ENCODE peak calls at places on chromosomes 12 and 14, in seven cellular contexts. V is mesenchymal stem cell; T is H7; D is stimulated activated CD8-positive, alpha-beta memory T cell treated with anti-CD3 and anti-CD28 coated beads, Interleukin-2, amount 100 ng/mL, for 1 hour; O is NCI-H2029; E is COR-L47; K is foreskin melanocyte. L is an unnamed sample.

GRCh38 chr12:124713436-124714082 is 146.1 kb upstream of the NCOR2 start:
- DNase-seq in E (no peak), V (peak; percentile 98), D (peak; percentile 11), O (no peak), K (peak; percentile 60), T (no peak), L (peak; percentile 71)

GRCh38 chr14:103549361-103550311 is 12.8 kb downstream of the BAG5 start:
- DNase-seq in V (no peak), K (no peak), E (no peak), O (no peak), D (no peak), T (peak; percentile 83), L (no peak)

GRCh38 chr12:119006749-119007148 is 25.4 kb downstream of the SRRM4 start:
- DNase-seq in E (no peak), D (no peak), K (no peak), O (no peak), T (peak; percentile 70), V (no peak), L (no peak)

GRCh38 chr12:8642775-8643174 is 19.9 kb downstream of the MFAP5 start:
- DNase-seq in D (no peak), V (no peak), T (no peak), K (no peak), O (no peak), E (no peak), L (no peak)

GRCh38 chr14:22900088-22900799 is 17.2 kb downstream of the REM2 start:
- DNase-seq in E (peak; percentile 49), O (peak; percentile 95), T (peak; percentile 83), V (peak; percentile 84), D (no peak), K (peak; percentile 57), L (peak; percentile 76)

GRCh38 chr12:95695741-95696140 is 94.8 kb downstream of the NTN4 start:
- DNase-seq in E (no peak), V (no peak), K (no peak), D (no peak), T (no peak), O (no peak), L (no peak)

GRCh38 chr12:127570793-127571360 is 696.1 kb upstream of the TMEM132C start:
- DNase-seq in T (no peak), O (no peak), V (peak; percentile 34), E (no peak), D (no peak), K (no peak), L (no peak)

GRCh38 chr12:4272014-4272975 is 1.3 kb upstream of the CCND2 start:
- DNase-seq in E (no peak), O (no peak), V (peak; percentile 83), D (peak; percentile 65), K (no peak), T (peak; percentile 92), L (no peak)

GRCh38 chr14:75981826-75982723 is at the start of gene TGFB3:
- DNase-seq in T (no peak), O (peak; percentile 25), K (peak; percentile 84), D (peak; percentile 54), V (peak; percentile 94), E (peak; percentile 66), L (peak; percentile 85)

GRCh38 chr14:58098507-58098906 is 53.5 kb downstream of the ARMH4 start:
- DNase-seq in D (no peak), O (peak; percentile 58), T (peak; percentile 17), E (peak; percentile 62), V (no peak), K (no peak), L (no peak)

GRCh38 chr14:67837011-67837624 is 17.5 kb downstream of the RAD51B start:
- DNase-seq in D (no peak), O (peak; percentile 5), E (peak; percentile 58), K (peak; percentile 57), T (no peak), V (peak; percentile 85), L (peak; percentile 70)

GRCh38 chr14:72961579-72962335 is 35.5 kb downstream of the DCAF4 start:
- DNase-seq in T (no peak), K (no peak), V (peak; percentile 6), E (no peak), O (no peak), D (no peak), L (peak; percentile 75)

GRCh38 chr12:124737040-124737419 is 126.6 kb downstream of the SCARB1 start:
- DNase-seq in E (no peak), K (peak; percentile 67), O (no peak), V (peak; percentile 40), T (no peak), D (no peak), L (no peak)

GRCh38 chr14:36207500-36207899 is 31.0 kb upstream of the PTCSC3 start:
- DNase-seq in E (no peak), D (no peak), V (no peak), O (peak; percentile 96), K (no peak), T (no peak), L (no peak)

GRCh38 chr12:5768171-5768879 is 176.7 kb downstream of the ANO2 start:
- DNase-seq in O (no peak), V (no peak), D (no peak), E (no peak), K (no peak), T (no peak), L (no peak)

GRCh38 chr12:49348781-49349180 is 2.1 kb downstream of the DNAJC22 start:
- DNase-seq in T (no peak), V (no peak), D (no peak), O (no peak), E (no peak), K (no peak), L (no peak)

GRCh38 chr14:51539571-51540037 is 112.1 kb upstream of the FRMD6 start:
- DNase-seq in O (no peak), D (no peak), K (peak; percentile 62), T (peak; percentile 17), V (peak; percentile 83), E (no peak), L (peak; percentile 97)

GRCh38 chr12:28390716-28391452 is 200.6 kb downstream of the CCDC91 start:
- DNase-seq in K (no peak), D (no peak), E (no peak), T (no peak), V (no peak), O (no peak), L (no peak)

GRCh38 chr12:116183741-116184141 is 93.8 kb downstream of the MED13L start:
- DNase-seq in T (no peak), D (no peak), O (no peak), V (peak; percentile 30), E (no peak), K (peak; percentile 43), L (no peak)

GRCh38 chr14:67710209-67710608 is 8.5 kb downstream of the RDH12 start:
- DNase-seq in T (no peak), E (no peak), K (no peak), V (no peak), O (no peak), D (no peak), L (no peak)

L was measured in EL.